ENCODE peak calls at places on chromosomes 13 and 19, in nine cellular contexts. J is thoracic aorta, L is cardiac muscle cell, K is colonic mucosa, Y is lung, G is DND-41, I is AG10803, A is prostate gland, B is WERI-Rb-1. M is an unnamed sample.

GRCh38 chr19:51359294-51359693 is 6.9 kb downstream of the ETFB start:
- DNase-seq in J (no peak), L (peak; percentile 86), K (no peak), Y (no peak), G (no peak), I (peak; percentile 90), A (no peak), B (no peak), M (no peak)

GRCh38 chr13:99153219-99153618 is 47.4 kb upstream of the UBAC2 start:
- DNase-seq in J (no peak), L (peak; percentile 27), K (no peak), Y (no peak), G (no peak), I (peak; percentile 19), A (no peak), B (no peak), M (no peak)

GRCh38 chr13:44903596-44903995 is 85.7 kb downstream of the NUFIP1 start:
- DNase-seq in J (peak; percentile 22), L (peak; percentile 95), K (peak; percentile 61), Y (peak; percentile 50), G (no peak), I (peak; percentile 98), A (no peak), B (peak; percentile 82), M (peak; percentile 29)

GRCh38 chr13:73090812-73091187 is 32.0 kb downstream of the KLF5 start:
- DNase-seq in J (no peak), L (no peak), K (no peak), Y (no peak), G (no peak), I (no peak), A (no peak), B (no peak), M (no peak)

GRCh38 chr19:7751157-7751783 is 3.9 kb upstream of the CD209 start:
- DNase-seq in J (no peak), L (no peak), K (no peak), Y (no peak), G (no peak), I (no peak), A (no peak), B (no peak), M (no peak)

GRCh38 chr13:59750860-59751259 is 412.9 kb downstream of the DIAPH3 start:
- DNase-seq in J (no peak), L (peak; percentile 75), K (no peak), Y (no peak), G (no peak), I (peak; percentile 89), A (no peak), B (no peak), M (no peak)

GRCh38 chr13:42807866-42808265 is 26.5 kb downstream of the FAM216B start:
- DNase-seq in J (no peak), L (peak; percentile 43), K (no peak), Y (no peak), G (no peak), I (peak; percentile 40), A (no peak), B (no peak), M (no peak)

GRCh38 chr13:39106216-39106995 is 68.2 kb downstream of the NHLRC3 start:
- DNase-seq in J (no peak), L (no peak), K (peak; percentile 39), Y (no peak), G (no peak), I (no peak), A (no peak), B (no peak), M (no peak)

GRCh38 chr19:45492627-45493470 is 4.0 kb downstream of the RTN2 start:
- DNase-seq in J (no peak), L (peak; percentile 89), K (peak; percentile 65), Y (no peak), G (no peak), I (peak; percentile 70), A (peak; percentile 76), B (peak; percentile 77), M (no peak)

GRCh38 chr13:40273173-40274000 is 393.1 kb downstream of the FOXO1 start:
- DNase-seq in J (no peak), L (no peak), K (no peak), Y (no peak), G (no peak), I (no peak), A (no peak), B (no peak), M (no peak)

GRCh38 chr19:7556696-7557315 is 21.3 kb downstream of the PNPLA6 start:
- DNase-seq in J (no peak), L (no peak), K (no peak), Y (no peak), G (no peak), I (no peak), A (no peak), B (no peak), M (no peak)

GRCh38 chr19:3548594-3548993 is 8.8 kb downstream of the MFSD12 start:
- DNase-seq in J (no peak), L (no peak), K (no peak), Y (no peak), G (no peak), I (no peak), A (no peak), B (no peak), M (no peak)

GRCh38 chr13:98730441-98730840 is 22.0 kb downstream of the SLC15A1 start:
- DNase-seq in J (no peak), L (no peak), K (no peak), Y (no peak), G (no peak), I (no peak), A (no peak), B (no peak), M (no peak)

GRCh38 chr13:108220042-108220441 is 1.9 kb downstream of the ABHD13 start:
- DNase-seq in J (no peak), L (no peak), K (peak; percentile 74), Y (peak; percentile 54), G (no peak), I (no peak), A (no peak), B (peak; percentile 24), M (no peak)

GRCh38 chr13:27797228-27797624 is 4.9 kb downstream of the GSX1 start:
- DNase-seq in J (no peak), L (peak; percentile 39), K (no peak), Y (no peak), G (no peak), I (peak; percentile 3), A (no peak), B (peak; percentile 49), M (no peak)

GRCh38 chr19:30225615-30226463 is 146.3 kb upstream of the ZNF536 start:
- DNase-seq in J (no peak), L (no peak), K (no peak), Y (no peak), G (no peak), I (no peak), A (no peak), B (no peak), M (no peak)

GRCh38 chr19:18531485-18531884 is 9.6 kb upstream of the ELL start:
- DNase-seq in J (no peak), L (no peak), K (no peak), Y (no peak), G (no peak), I (no peak), A (no peak), B (no peak), M (no peak)

GRCh38 chr13:98972627-98973026 is 5.2 kb downstream of the DOCK9 start:
- DNase-seq in J (no peak), L (peak; percentile 54), K (no peak), Y (no peak), G (no peak), I (peak; percentile 60), A (no peak), B (no peak), M (no peak)

GRCh38 chr13:114061047-114061446 is 71.4 kb downstream of the RASA3 start:
- DNase-seq in J (no peak), L (no peak), K (no peak), Y (no peak), G (no peak), I (no peak), A (no peak), B (no peak), M (no peak)
- H3K4me3 ChIP-seq in J (no peak overlapping the region), L (no peak overlapping the region), K (no peak overlapping the region), Y (no peak overlapping the region), G (no peak overlapping the region), I (no peak overlapping the region), A (no peak overlapping the region), B (no peak overlapping the region), M (no peak overlapping the region)

GRCh38 chr13:32737679-32738078 is 151.4 kb downstream of the PDS5B start:
- DNase-seq in J (no peak), L (no peak), K (no peak), Y (no peak), G (no peak), I (peak; percentile 9), A (no peak), B (no peak), M (no peak)
- H3K4me3 ChIP-seq in J (peak overlapping the region; percentile 67), L (no peak overlapping the region), K (peak overlapping the region; percentile 11), Y (no peak overlapping the region), G (no peak overlapping the region), I (peak overlapping the region; percentile 51), A (peak overlapping the region; percentile 28), B (no peak overlapping the region), M (no peak overlapping the region)

GRCh38 chr13:110984798-110985197 is 69.9 kb upstream of the ANKRD10 start:
- DNase-seq in J (no peak), L (no peak), K (no peak), Y (no peak), G (no peak), I (no peak), A (no peak), B (no peak), M (no peak)
- H3K4me3 ChIP-seq in J (no peak overlapping the region), L (no peak overlapping the region), K (no peak overlapping the region), Y (no peak overlapping the region), G (no peak overlapping the region), I (no peak overlapping the region), A (no peak overlapping the region), B (no peak overlapping the region), M (no peak overlapping the region)

GRCh38 chr13:52405767-52406494 is at the start of gene THSD1:
- DNase-seq in J (no peak), L (peak; percentile 52), K (peak; percentile 38), Y (peak; percentile 55), G (no peak), I (peak; percentile 56), A (peak; percentile 21), B (peak; percentile 35), M (peak; percentile 61)
- H3K4me3 ChIP-seq in J (peak within 1 kb of the TSS; percentile 76), L (peak within 1 kb of the TSS; percentile 27), K (peak within 1 kb of the TSS; percentile 30), Y (peak within 1 kb of the TSS; percentile 61), G (no peak within 1 kb of the TSS), I (peak within 1 kb of the TSS; percentile 80), A (peak within 1 kb of the TSS; percentile 34), B (peak within 1 kb of the TSS; percentile 65), M (peak within 1 kb of the TSS; percentile 38)

GRCh38 chr19:920051-920857 is 3.1 kb downstream of the KISS1R start:
- DNase-seq in J (no peak), L (peak; percentile 53), K (no peak), Y (no peak), G (peak; percentile 58), I (no peak), A (no peak), B (peak; percentile 65), M (peak; percentile 75)
- H3K4me3 ChIP-seq in J (peak overlapping the region; percentile 47), L (peak overlapping the region; percentile 13), K (peak overlapping the region; percentile 19), Y (no peak overlapping the region), G (no peak overlapping the region), I (no peak overlapping the region), A (peak overlapping the region; percentile 16), B (peak overlapping the region; percentile 42), M (peak overlapping the region; percentile 29)

GRCh38 chr13:77693449-77693940 is 4.0 kb upstream of the SLAIN1 start:
- DNase-seq in J (no peak), L (no peak), K (no peak), Y (no peak), G (no peak), I (no peak), A (no peak), B (no peak), M (no peak)
- H3K4me3 ChIP-seq in J (no peak overlapping the region), L (no peak overlapping the region), K (no peak overlapping the region), Y (no peak overlapping the region), G (no peak overlapping the region), I (no peak overlapping the region), A (no peak overlapping the region), B (no peak overlapping the region), M (no peak overlapping the region)